ENCODE peak calls at places on chromosomes 1 and 21, in seven cellular contexts. B is HFFc6, J is brain microvascular endothelial cell, Y is dorsolateral prefrontal cortex, F is GM12865, Z is PC-9, M is tibial nerve. W is an unnamed sample.

GRCh38 chr1:33698316-33699035 is 165.4 kb upstream of the HMGB4 start:
- DNase-seq in B (no peak), J (no peak), Y (no peak), F (no peak), Z (no peak), M (no peak), W (no peak)

GRCh38 chr21:34745557-34746255 is 76.9 kb downstream of the CLIC6 start:
- DNase-seq in B (peak), J (peak), Y (peak), F (peak), Z (peak), M (peak), W (peak)

GRCh38 chr1:206050655-206051235 is 2.2 kb upstream of the RHEX start:
- DNase-seq in B (no peak), J (no peak), Y (no peak), F (peak), Z (no peak), M (no peak), W (no peak)

GRCh38 chr1:37892151-37893047 is 33.0 kb upstream of the MTF1 start:
- DNase-seq in B (peak), J (peak), Y (no peak), F (peak), Z (no peak), M (no peak), W (no peak)

GRCh38 chr1:162349635-162350330 is 26.9 kb downstream of the SPATA46 start:
- DNase-seq in B (peak), J (peak), Y (no peak), F (no peak), Z (peak), M (no peak), W (no peak)

GRCh38 chr1:182120411-182121258 is 59.1 kb upstream of the ZNF648 start:
- DNase-seq in B (no peak), J (peak), Y (peak), F (no peak), Z (no peak), M (peak), W (no peak)

GRCh38 chr1:244802041-244802440 is 33.4 kb upstream of the COX20 start:
- DNase-seq in B (no peak), J (no peak), Y (no peak), F (no peak), Z (no peak), M (no peak), W (no peak)

GRCh38 chr1:193406901-193407300 is 220.5 kb upstream of the B3GALT2 start:
- DNase-seq in B (peak), J (peak), Y (no peak), F (peak), Z (no peak), M (no peak), W (no peak)

GRCh38 chr21:36075171-36075570 is 5.3 kb downstream of the CBR1 start:
- DNase-seq in B (no peak), J (no peak), Y (peak), F (no peak), Z (no peak), M (no peak), W (no peak)

GRCh38 chr1:23799570-23800395 is 771 bp downstream of the GALE start:
- DNase-seq in B (peak), J (no peak), Y (no peak), F (peak), Z (peak), M (no peak), W (no peak)

GRCh38 chr1:228365321-228366061 is 41.1 kb downstream of the TRIM11 start:
- DNase-seq in B (no peak), J (no peak), Y (peak), F (no peak), Z (no peak), M (no peak), W (no peak)

GRCh38 chr1:79633456-79633855 is 626.9 kb upstream of the ADGRL4 start:
- DNase-seq in B (peak), J (no peak), Y (no peak), F (no peak), Z (no peak), M (no peak), W (no peak)

GRCh38 chr1:101162736-101163405 is 73.9 kb upstream of the S1PR1 start:
- DNase-seq in B (no peak), J (no peak), Y (no peak), F (no peak), Z (no peak), M (no peak), W (no peak)

GRCh38 chr1:11156958-11157357 is 32.2 kb upstream of the ANGPTL7 start:
- DNase-seq in B (no peak), J (no peak), Y (no peak), F (no peak), Z (no peak), M (no peak), W (no peak)

GRCh38 chr1:152107984-152108898 is 7.0 kb downstream of the TCHH start:
- DNase-seq in B (peak), J (no peak), Y (no peak), F (no peak), Z (no peak), M (no peak), W (no peak)

GRCh38 chr1:53349968-53350852 is 22.3 kb upstream of the LRP8 start:
- DNase-seq in B (no peak), J (no peak), Y (peak), F (no peak), Z (no peak), M (no peak), W (no peak)

GRCh38 chr1:24020032-24020431 is 39.9 kb upstream of the SRSF10 start:
- DNase-seq in B (no peak), J (peak), Y (no peak), F (no peak), Z (no peak), M (no peak), W (no peak)

GRCh38 chr1:168628807-168629206 is 52.4 kb downstream of the XCL1 start:
- DNase-seq in B (peak), J (peak), Y (no peak), F (no peak), Z (peak), M (no peak), W (no peak)

GRCh38 chr1:92948071-92948470 is 13.2 kb downstream of the DIPK1A start:
- DNase-seq in B (no peak), J (no peak), Y (no peak), F (no peak), Z (no peak), M (no peak), W (no peak)

GRCh38 chr1:28341591-28341990 is 12.8 kb downstream of the MED18 start:
- DNase-seq in B (no peak), J (peak), Y (no peak), F (no peak), Z (no peak), M (no peak), W (no peak)

GRCh38 chr1:109193653-109194590 is 19.8 kb upstream of the SARS1 start:
- DNase-seq in B (no peak), J (no peak), Y (no peak), F (peak), Z (peak), M (no peak), W (peak)
- TF ChIP-seq CTCF in B (peak), J (peak), Y (peak), F (peak), Z (peak), M (peak), W (peak)

GRCh38 chr1:7856345-7856744 is 3.5 kb upstream of the UTS2 start:
- DNase-seq in B (no peak), J (peak), Y (no peak), F (no peak), Z (no peak), M (no peak), W (no peak)
- TF ChIP-seq CTCF in B (no peak), J (peak), Y (no peak), F (no peak), Z (no peak), M (no peak), W (peak)

DNA sequence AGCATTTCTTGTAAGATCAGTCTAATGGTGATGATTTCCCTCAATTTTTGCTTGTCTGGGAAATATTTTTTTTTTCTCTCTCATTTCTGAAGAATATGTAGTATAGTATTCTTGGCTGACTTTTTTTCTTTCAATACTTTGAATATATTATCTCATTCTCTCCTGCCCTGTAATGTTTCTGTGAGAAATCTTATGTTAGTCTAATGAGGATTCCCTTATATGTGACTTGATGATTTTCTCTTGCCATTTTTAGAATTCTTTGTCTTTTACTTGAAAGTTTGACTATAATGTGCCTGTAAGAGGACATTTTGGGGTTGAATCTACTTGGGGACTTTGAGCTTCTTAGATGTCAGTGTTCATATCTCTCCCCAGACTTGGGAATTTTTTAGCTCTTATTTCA is 40.0 kb upstream of the PCBP3 start:
- DNase-seq in B (no peak), J (no peak), Y (no peak), F (no peak), Z (no peak), M (no peak), W (no peak)
- TF ChIP-seq CTCF in B (no peak), J (no peak), Y (no peak), F (no peak), Z (no peak), M (no peak), W (no peak)

GRCh38 chr1:62439652-62440371 is 3.0 kb downstream of the USP1 start:
- DNase-seq in B (peak), J (no peak), Y (no peak), F (peak), Z (no peak), M (no peak), W (no peak)
- TF ChIP-seq CTCF in B (no peak), J (no peak), Y (no peak), F (no peak), Z (no peak), M (no peak), W (peak)

DNA sequence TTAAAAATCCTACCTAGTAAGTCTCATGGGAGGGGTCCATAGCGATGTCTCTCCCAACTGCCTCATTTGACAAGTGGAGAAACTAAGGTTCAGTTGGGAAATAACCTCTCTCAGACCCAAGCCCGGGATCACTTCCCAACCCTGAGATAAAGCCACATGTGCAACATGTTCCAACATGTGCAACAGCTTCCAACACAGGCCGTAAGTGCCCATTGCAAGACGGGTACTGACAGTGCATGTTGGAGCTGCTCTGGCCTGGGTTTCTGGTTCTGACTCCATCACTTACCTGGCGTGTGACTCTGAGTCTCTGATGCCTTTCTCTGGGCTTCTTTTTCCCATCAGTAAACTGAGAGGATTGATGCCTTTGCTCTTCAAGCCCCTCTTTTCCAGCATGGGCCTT is 38.0 kb upstream of the FOXO6 start:
- DNase-seq in B (no peak), J (no peak), Y (no peak), F (no peak), Z (no peak), M (no peak), W (no peak)
- TF ChIP-seq CTCF in B (peak), J (no peak), Y (no peak), F (no peak), Z (no peak), M (no peak), W (no peak)

GRCh38 chr1:70142120-70142519 is 63.3 kb downstream of the LRRC40 start:
- DNase-seq in B (peak), J (no peak), Y (no peak), F (no peak), Z (no peak), M (no peak), W (no peak)
- TF ChIP-seq CTCF in B (peak), J (peak), Y (peak), F (no peak), Z (no peak), M (no peak), W (peak)